ENCODE peak calls at places on chromosomes 12 and 14, in six cellular contexts. V, F, L, Z, B and G are unnamed samples.

GRCh38 chr14:68638056-68638816 is 154.6 kb downstream of the ZFP36L1 start:
- DNase-seq in L (peak), F (no peak), Z (no peak), V (peak), B (no peak), G (peak)

GRCh38 chr14:21455912-21456667 is at the start of gene CHD8:
- DNase-seq in B (peak), L (peak), F (peak), Z (peak), V (peak), G (peak)

GRCh38 chr12:76444408-76444984 is 96.3 kb upstream of the BBS10 start:
- DNase-seq in F (no peak), B (no peak), Z (no peak), V (peak), L (no peak), G (no peak)

GRCh38 chr14:78633747-78634146 is 463.6 kb downstream of the NRXN3 start:
- DNase-seq in V (no peak), Z (no peak), L (no peak), B (no peak), F (no peak), G (no peak)

GRCh38 chr14:52354257-52354656 is 40.1 kb downstream of the PTGER2 start:
- DNase-seq in Z (no peak), F (no peak), B (no peak), V (no peak), L (no peak), G (no peak)

GRCh38 chr14:23302290-23303225 is at the start of gene PPP1R3E:
- DNase-seq in Z (peak), V (peak), F (peak), L (peak), B (peak), G (peak)

GRCh38 chr14:77296155-77296554 is 24.5 kb downstream of the POMT2 start:
- DNase-seq in V (no peak), L (no peak), B (no peak), F (no peak), Z (peak), G (no peak)

GRCh38 chr14:74302160-74302628 is 540 bp downstream of the ABCD4 start:
- DNase-seq in B (peak), V (peak), F (no peak), L (peak), Z (no peak), G (no peak)

GRCh38 chr12:29640589-29641345 is 143.0 kb downstream of the TMTC1 start:
- DNase-seq in F (no peak), L (peak), B (no peak), V (peak), Z (peak), G (peak)

GRCh38 chr12:12714276-12715001 is 2.7 kb upstream of the CDKN1B start:
- DNase-seq in L (peak), Z (peak), V (peak), F (no peak), B (peak), G (no peak)

GRCh38 chr14:77375164-77375950 is 1.5 kb downstream of the TMED8 start:
- DNase-seq in L (no peak), F (no peak), B (no peak), V (no peak), Z (no peak), G (no peak)

GRCh38 chr12:110335481-110336045 is 54.5 kb downstream of the ATP2A2 start:
- DNase-seq in F (no peak), B (no peak), V (no peak), L (no peak), Z (no peak), G (no peak)

GRCh38 chr12:45276154-45276553 is 60.3 kb downstream of the ANO6 start:
- DNase-seq in Z (no peak), B (no peak), V (no peak), F (no peak), L (no peak), G (no peak)

GRCh38 chr12:44155349-44155748 is 319.5 kb downstream of the TMEM117 start:
- DNase-seq in F (no peak), L (no peak), V (no peak), B (no peak), Z (no peak), G (no peak)

GRCh38 chr14:32933943-32934890 is 4.5 kb upstream of the NPAS3 start:
- DNase-seq in L (peak), V (no peak), F (peak), Z (peak), B (no peak), G (peak)

GRCh38 chr12:70049596-70050360 is 193.5 kb upstream of the CNOT2 start:
- DNase-seq in F (no peak), L (peak), Z (no peak), B (no peak), V (no peak), G (no peak)

GRCh38 chr12:111218499-111218898 is 150.4 kb downstream of the PHETA1 start:
- DNase-seq in F (no peak), V (no peak), L (no peak), Z (no peak), B (no peak), G (no peak)

DNA sequence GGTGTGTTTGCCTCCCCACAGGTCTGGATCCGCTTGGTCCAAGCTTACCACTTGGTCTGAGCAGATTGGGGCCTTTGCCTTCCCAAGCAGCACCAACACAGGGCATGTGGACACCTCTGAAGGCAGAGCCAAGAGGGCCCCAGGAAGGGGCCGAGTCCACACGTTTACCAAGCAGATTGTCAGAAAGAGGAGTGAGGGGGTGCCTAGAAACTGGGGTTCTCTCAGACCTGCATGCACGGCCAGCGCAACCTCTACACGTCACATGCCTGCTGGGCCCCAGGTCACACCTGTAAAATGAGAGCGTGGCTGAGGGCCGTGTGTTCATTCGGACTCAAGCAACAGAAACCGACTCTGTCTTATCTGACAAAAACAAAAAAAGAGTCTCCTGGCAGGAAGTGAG is 96.9 kb downstream of the PAPOLA start:
- DNase-seq in V (no peak), Z (no peak), F (no peak), L (no peak), B (no peak), G (no peak)
- H3K27ac ChIP-seq in V (no peak), Z (no peak), F (no peak), L (no peak), B (no peak), G (no peak)

GRCh38 chr14:24428628-24429394 is 657 bp downstream of the CBLN3 start:
- DNase-seq in L (no peak), B (no peak), F (no peak), Z (no peak), V (no peak), G (peak)
- H3K27ac ChIP-seq in L (peak), B (peak), F (peak), Z (peak), V (peak), G (peak)

DNA sequence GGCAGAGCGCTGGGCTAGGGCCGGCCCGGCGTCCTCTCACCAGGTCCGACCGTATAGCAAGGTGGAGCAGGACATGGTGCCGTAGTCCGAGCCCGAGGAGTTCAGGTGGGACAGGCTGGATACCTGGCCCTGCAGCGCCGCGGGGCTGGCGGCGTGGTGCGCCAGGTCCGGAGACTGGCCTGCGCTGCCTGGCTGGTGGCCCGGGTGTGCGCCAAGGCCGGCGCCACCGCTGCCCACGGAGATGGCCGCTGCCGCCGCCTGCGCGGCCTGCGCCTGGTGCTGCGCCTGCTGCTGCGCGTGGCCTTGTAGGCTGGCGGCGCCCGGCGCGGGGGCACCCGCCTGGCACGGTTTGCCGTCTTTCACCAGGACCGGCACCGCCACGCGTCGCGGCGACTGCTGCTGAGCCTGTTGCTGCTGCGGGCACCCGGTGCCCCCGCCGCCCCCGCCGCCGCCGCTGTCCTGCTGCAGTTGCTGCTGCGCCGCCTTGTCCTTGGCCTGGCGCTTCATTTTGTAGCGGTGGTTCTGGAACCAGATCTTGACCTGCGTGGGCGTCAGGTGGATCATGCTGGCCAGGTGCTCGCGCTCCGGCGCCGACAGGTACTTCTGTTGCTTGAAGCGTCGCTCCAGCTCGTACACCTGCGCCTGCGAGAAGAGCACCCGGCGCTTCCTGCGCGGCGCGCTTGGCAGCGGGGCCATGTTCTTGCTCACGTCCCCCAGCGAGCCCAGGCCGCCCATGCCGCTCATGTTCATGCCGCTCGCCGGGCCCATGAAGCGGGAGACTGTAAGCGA is 2.6 kb downstream of the NKX2-1 start:
- DNase-seq in V (no peak), F (no peak), Z (no peak), B (no peak), L (no peak), G (no peak)
- H3K27ac ChIP-seq in V (no peak), F (no peak), Z (no peak), B (no peak), L (no peak), G (no peak)

GRCh38 chr12:50282581-50283229 is 615 bp downstream of the LIMA1 start:
- DNase-seq in Z (peak), V (peak), B (peak), L (no peak), F (no peak), G (no peak)
- H3K27ac ChIP-seq in Z (peak), V (peak), B (no peak), L (peak), F (peak), G (peak)

GRCh38 chr14:64764641-64765520 is 60.7 kb downstream of the PLEKHG3 start:
- DNase-seq in B (peak), L (peak), F (peak), Z (peak), V (peak), G (peak)
- H3K27ac ChIP-seq in B (peak), L (peak), F (peak), Z (no peak), V (no peak), G (no peak)

GRCh38 chr14:73227812-73228781 is 9.2 kb upstream of the PAPLN start:
- DNase-seq in L (peak), Z (peak), B (peak), V (peak), F (peak), G (peak)
- H3K27ac ChIP-seq in L (peak), Z (peak), B (peak), V (peak), F (no peak), G (no peak)

DNA sequence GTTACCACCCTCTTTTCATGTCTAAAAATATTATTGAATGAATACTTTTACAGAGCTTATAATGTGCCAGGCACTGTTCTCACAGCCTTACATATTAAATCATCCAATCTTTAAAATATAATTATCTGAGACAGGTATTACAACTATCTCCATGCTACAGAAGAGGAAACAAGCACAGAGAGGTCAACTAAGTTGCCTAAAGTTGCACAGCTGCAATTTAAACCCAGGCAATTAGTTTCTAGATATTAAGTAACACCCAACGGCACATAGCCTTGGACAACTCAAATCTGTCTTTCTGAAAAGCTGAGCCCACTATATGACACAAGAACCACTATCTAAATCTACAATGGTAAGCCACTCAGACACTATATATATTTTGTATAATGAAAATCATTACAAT is 92.6 kb downstream of the SLC2A13 start:
- DNase-seq in V (no peak), Z (no peak), L (no peak), B (no peak), F (no peak), G (no peak)
- H3K27ac ChIP-seq in V (no peak), Z (no peak), L (no peak), B (no peak), F (no peak), G (no peak)

GRCh38 chr12:123041042-123041531 is 60.6 kb downstream of the ARL6IP4 start:
- DNase-seq in B (no peak), F (no peak), V (no peak), Z (no peak), L (no peak), G (peak)
- H3K27ac ChIP-seq in B (no peak), F (no peak), V (peak), Z (no peak), L (peak), G (no peak)